ENCODE peak calls at places on chromosome 3, in five cellular contexts. One of them, this sample, is unnamed.
A peak's percentile ranks its signal among the peaks of the same experiment; 100 is the strongest.

GRCh38 chr3:117017135-117017990 is 307.8 kb downstream of the TUSC7 start:
- DNase-seq in adrenal gland: no peak
- DNase-seq in NB4: no peak
- DNase-seq in heart left ventricle: no peak
- DNase-seq in coronary artery: no peak
- DNase-seq in this sample: peak; percentile 4

GRCh38 chr3:113174806-113175490 is 36.4 kb upstream of the BOC start:
- DNase-seq in NB4: peak; percentile 56
- DNase-seq in adrenal gland: no peak
- DNase-seq in heart left ventricle: no peak
- DNase-seq in coronary artery: no peak
- DNase-seq in this sample: peak; percentile 33

GRCh38 chr3:127690823-127691452 is 18.2 kb downstream of the ABTB1 start:
- DNase-seq in heart left ventricle: no peak
- DNase-seq in adrenal gland: peak; percentile 58
- DNase-seq in NB4: peak; percentile 47
- DNase-seq in coronary artery: no peak
- DNase-seq in this sample: peak; percentile 64

GRCh38 chr3:46931631-46932441 is 44.7 kb downstream of the CCDC12 start:
- DNase-seq in heart left ventricle: peak; percentile 57
- DNase-seq in adrenal gland: peak; percentile 78
- DNase-seq in NB4: no peak
- DNase-seq in coronary artery: no peak
- DNase-seq in this sample: peak; percentile 40

GRCh38 chr3:132643366-132643765 is 16.2 kb downstream of the ACAD11 start:
- DNase-seq in heart left ventricle: no peak
- DNase-seq in NB4: no peak
- DNase-seq in adrenal gland: no peak
- DNase-seq in coronary artery: no peak
- DNase-seq in this sample: no peak

GRCh38 chr3:12363397-12364195 is 74.7 kb downstream of the PPARG start:
- DNase-seq in heart left ventricle: no peak
- DNase-seq in adrenal gland: no peak
- DNase-seq in coronary artery: no peak
- DNase-seq in NB4: no peak
- DNase-seq in this sample: no peak

GRCh38 chr3:144362126-144362525 is 390.5 kb downstream of the DIPK2A start:
- DNase-seq in coronary artery: no peak
- DNase-seq in NB4: no peak
- DNase-seq in adrenal gland: no peak
- DNase-seq in heart left ventricle: no peak
- DNase-seq in this sample: peak; percentile 57

GRCh38 chr3:193872265-193872753 is 263.6 kb upstream of the HES1 start:
- DNase-seq in adrenal gland: no peak
- DNase-seq in coronary artery: no peak
- DNase-seq in NB4: peak; percentile 66
- DNase-seq in heart left ventricle: no peak
- DNase-seq in this sample: peak; percentile 99

GRCh38 chr3:100358413-100358812 is 23.9 kb downstream of the NIT2 start:
- DNase-seq in coronary artery: no peak
- DNase-seq in NB4: peak; percentile 11
- DNase-seq in adrenal gland: no peak
- DNase-seq in heart left ventricle: no peak
- DNase-seq in this sample: no peak

GRCh38 chr3:102238362-102238761 is 196.5 kb upstream of the ZPLD1 start:
- DNase-seq in NB4: no peak
- DNase-seq in coronary artery: no peak
- DNase-seq in heart left ventricle: no peak
- DNase-seq in adrenal gland: no peak
- DNase-seq in this sample: no peak

GRCh38 chr3:94269763-94270162 is 206.9 kb downstream of the NSUN3 start:
- DNase-seq in adrenal gland: no peak
- DNase-seq in NB4: no peak
- DNase-seq in coronary artery: no peak
- DNase-seq in heart left ventricle: no peak
- DNase-seq in this sample: no peak

GRCh38 chr3:11096266-11097135 is 57.8 kb upstream of the HRH1 start:
- DNase-seq in heart left ventricle: peak; percentile 65
- DNase-seq in adrenal gland: peak; percentile 77
- DNase-seq in NB4: peak; percentile 99
- DNase-seq in coronary artery: peak; percentile 84
- DNase-seq in this sample: peak; percentile 93

GRCh38 chr3:62525276-62525675 is 151.9 kb upstream of the FEZF2 start:
- DNase-seq in adrenal gland: no peak
- DNase-seq in coronary artery: no peak
- DNase-seq in NB4: no peak
- DNase-seq in heart left ventricle: no peak
- DNase-seq in this sample: peak; percentile 69

GRCh38 chr3:60594025-60594424 is 657.2 kb downstream of the FHIT start:
- DNase-seq in heart left ventricle: peak; percentile 62
- DNase-seq in coronary artery: peak; percentile 76
- DNase-seq in NB4: no peak
- DNase-seq in adrenal gland: peak; percentile 79
- DNase-seq in this sample: peak; percentile 79
- TF ChIP-seq CTCF in heart left ventricle: no peak
- TF ChIP-seq CTCF in coronary artery: no peak
- TF ChIP-seq CTCF in NB4: no peak
- TF ChIP-seq CTCF in adrenal gland: no peak
- TF ChIP-seq CTCF in this sample: no peak

GRCh38 chr3:134407247-134407640 is 33.0 kb upstream of the AMOTL2 start:
- DNase-seq in heart left ventricle: no peak
- DNase-seq in coronary artery: no peak
- DNase-seq in NB4: no peak
- DNase-seq in adrenal gland: no peak
- DNase-seq in this sample: peak; percentile 50
- H3K4me3 ChIP-seq in heart left ventricle: peak overlapping the region; percentile 62
- H3K4me3 ChIP-seq in coronary artery: peak overlapping the region; percentile 72
- H3K4me3 ChIP-seq in NB4: no peak overlapping the region
- H3K4me3 ChIP-seq in adrenal gland: no peak overlapping the region
- H3K4me3 ChIP-seq in this sample: no peak overlapping the region

GRCh38 chr3:97256060-97256459 is 441.7 kb downstream of the EPHA6 start:
- DNase-seq in adrenal gland: no peak
- DNase-seq in coronary artery: no peak
- DNase-seq in heart left ventricle: no peak
- DNase-seq in NB4: no peak
- DNase-seq in this sample: no peak
- TF ChIP-seq CTCF in adrenal gland: no peak
- TF ChIP-seq CTCF in coronary artery: no peak
- TF ChIP-seq CTCF in heart left ventricle: no peak
- TF ChIP-seq CTCF in NB4: no peak
- TF ChIP-seq CTCF in this sample: no peak

GRCh38 chr3:176262071-176262470 is 935.2 kb downstream of the TBL1XR1 start:
- DNase-seq in coronary artery: no peak
- DNase-seq in heart left ventricle: no peak
- DNase-seq in NB4: no peak
- DNase-seq in adrenal gland: no peak
- DNase-seq in this sample: no peak
- H3K4me3 ChIP-seq in coronary artery: no peak overlapping the region
- H3K4me3 ChIP-seq in heart left ventricle: no peak overlapping the region
- H3K4me3 ChIP-seq in NB4: no peak overlapping the region
- H3K4me3 ChIP-seq in adrenal gland: no peak overlapping the region
- H3K4me3 ChIP-seq in this sample: no peak overlapping the region